ENCODE peak calls at places on chromosome 9, in ten cellular contexts. One of them, this sample, is unnamed.

GRCh38 chr9:34431661-34432060 is 26.7 kb downstream of the FAM219A start:
- DNase-seq in GM12865: no peak
- DNase-seq in heart right ventricle: no peak
- DNase-seq in upper lobe of right lung: no peak
- DNase-seq in prostate gland: no peak
- DNase-seq in neural crest cell: no peak
- DNase-seq in retinal pigment epithelial cell: no peak
- DNase-seq in nephron progenitor cell: no peak
- DNase-seq in GM23338: no peak
- DNase-seq in body of pancreas: peak
- DNase-seq in this sample: no peak

GRCh38 chr9:135641745-135642144 is 2.4 kb upstream of the GLT6D1 start:
- DNase-seq in heart right ventricle: no peak
- DNase-seq in retinal pigment epithelial cell: no peak
- DNase-seq in body of pancreas: no peak
- DNase-seq in GM12865: no peak
- DNase-seq in GM23338: no peak
- DNase-seq in prostate gland: no peak
- DNase-seq in upper lobe of right lung: no peak
- DNase-seq in neural crest cell: no peak
- DNase-seq in nephron progenitor cell: no peak
- DNase-seq in this sample: no peak

GRCh38 chr9:126025973-126026372 is 278.8 kb downstream of the PBX3 start:
- DNase-seq in heart right ventricle: no peak
- DNase-seq in body of pancreas: no peak
- DNase-seq in GM23338: no peak
- DNase-seq in upper lobe of right lung: no peak
- DNase-seq in retinal pigment epithelial cell: no peak
- DNase-seq in GM12865: no peak
- DNase-seq in prostate gland: no peak
- DNase-seq in nephron progenitor cell: no peak
- DNase-seq in neural crest cell: no peak
- DNase-seq in this sample: no peak

GRCh38 chr9:131995382-131995781 is 84.3 kb downstream of the MED27 start:
- DNase-seq in GM23338: no peak
- DNase-seq in heart right ventricle: no peak
- DNase-seq in upper lobe of right lung: no peak
- DNase-seq in prostate gland: no peak
- DNase-seq in body of pancreas: no peak
- DNase-seq in neural crest cell: no peak
- DNase-seq in retinal pigment epithelial cell: no peak
- DNase-seq in GM12865: no peak
- DNase-seq in nephron progenitor cell: no peak
- DNase-seq in this sample: no peak

GRCh38 chr9:100105861-100106260 is 6.8 kb downstream of the INVS start:
- DNase-seq in upper lobe of right lung: no peak
- DNase-seq in neural crest cell: no peak
- DNase-seq in body of pancreas: no peak
- DNase-seq in retinal pigment epithelial cell: no peak
- DNase-seq in GM23338: no peak
- DNase-seq in prostate gland: no peak
- DNase-seq in nephron progenitor cell: no peak
- DNase-seq in GM12865: no peak
- DNase-seq in heart right ventricle: no peak
- DNase-seq in this sample: no peak

GRCh38 chr9:119487118-119487827 is 118.0 kb upstream of the BRINP1 start:
- DNase-seq in heart right ventricle: no peak
- DNase-seq in prostate gland: no peak
- DNase-seq in nephron progenitor cell: no peak
- DNase-seq in GM12865: no peak
- DNase-seq in upper lobe of right lung: no peak
- DNase-seq in retinal pigment epithelial cell: no peak
- DNase-seq in body of pancreas: no peak
- DNase-seq in neural crest cell: no peak
- DNase-seq in GM23338: peak
- DNase-seq in this sample: no peak

GRCh38 chr9:102362463-102363138 is 624.2 kb upstream of the GRIN3A start:
- DNase-seq in body of pancreas: no peak
- DNase-seq in nephron progenitor cell: peak
- DNase-seq in GM23338: no peak
- DNase-seq in upper lobe of right lung: no peak
- DNase-seq in retinal pigment epithelial cell: no peak
- DNase-seq in heart right ventricle: no peak
- DNase-seq in prostate gland: no peak
- DNase-seq in neural crest cell: no peak
- DNase-seq in GM12865: no peak
- DNase-seq in this sample: no peak

GRCh38 chr9:34651876-34652602 is at the start of gene IL11RA:
- DNase-seq in body of pancreas: peak
- DNase-seq in retinal pigment epithelial cell: no peak
- DNase-seq in nephron progenitor cell: peak
- DNase-seq in heart right ventricle: peak
- DNase-seq in neural crest cell: peak
- DNase-seq in prostate gland: peak
- DNase-seq in GM12865: peak
- DNase-seq in upper lobe of right lung: peak
- DNase-seq in GM23338: peak
- DNase-seq in this sample: peak

GRCh38 chr9:15461601-15462000 is 38.9 kb downstream of the SNAPC3 start:
- DNase-seq in GM12865: no peak
- DNase-seq in prostate gland: no peak
- DNase-seq in heart right ventricle: no peak
- DNase-seq in GM23338: no peak
- DNase-seq in upper lobe of right lung: no peak
- DNase-seq in body of pancreas: no peak
- DNase-seq in nephron progenitor cell: no peak
- DNase-seq in retinal pigment epithelial cell: no peak
- DNase-seq in neural crest cell: no peak
- DNase-seq in this sample: no peak
- TF ChIP-seq CTCF in GM12865: no peak
- TF ChIP-seq CTCF in prostate gland: no peak
- TF ChIP-seq CTCF in heart right ventricle: no peak
- TF ChIP-seq CTCF in GM23338: no peak
- TF ChIP-seq CTCF in upper lobe of right lung: no peak
- TF ChIP-seq CTCF in body of pancreas: no peak
- TF ChIP-seq CTCF in nephron progenitor cell: no peak
- TF ChIP-seq CTCF in retinal pigment epithelial cell: no peak
- TF ChIP-seq CTCF in neural crest cell: no peak
- TF ChIP-seq CTCF in this sample: no peak

GRCh38 chr9:70511858-70512257 is 97.4 kb upstream of the KLF9 start:
- DNase-seq in upper lobe of right lung: no peak
- DNase-seq in nephron progenitor cell: no peak
- DNase-seq in GM23338: no peak
- DNase-seq in neural crest cell: no peak
- DNase-seq in heart right ventricle: no peak
- DNase-seq in GM12865: no peak
- DNase-seq in body of pancreas: no peak
- DNase-seq in prostate gland: no peak
- DNase-seq in retinal pigment epithelial cell: no peak
- DNase-seq in this sample: no peak

GRCh38 chr9:70514273-70514672 is 99.8 kb upstream of the KLF9 start:
- DNase-seq in heart right ventricle: no peak
- DNase-seq in prostate gland: no peak
- DNase-seq in body of pancreas: no peak
- DNase-seq in retinal pigment epithelial cell: no peak
- DNase-seq in GM23338: no peak
- DNase-seq in GM12865: no peak
- DNase-seq in upper lobe of right lung: no peak
- DNase-seq in neural crest cell: no peak
- DNase-seq in nephron progenitor cell: no peak
- DNase-seq in this sample: no peak

GRCh38 chr9:70506159-70506558 is 91.7 kb upstream of the KLF9 start:
- DNase-seq in prostate gland: no peak
- DNase-seq in body of pancreas: no peak
- DNase-seq in GM23338: no peak
- DNase-seq in retinal pigment epithelial cell: no peak
- DNase-seq in neural crest cell: no peak
- DNase-seq in heart right ventricle: no peak
- DNase-seq in nephron progenitor cell: no peak
- DNase-seq in upper lobe of right lung: no peak
- DNase-seq in GM12865: no peak
- DNase-seq in this sample: no peak

GRCh38 chr9:70504814-70505213 is 90.4 kb upstream of the KLF9 start:
- DNase-seq in heart right ventricle: no peak
- DNase-seq in retinal pigment epithelial cell: no peak
- DNase-seq in neural crest cell: no peak
- DNase-seq in nephron progenitor cell: no peak
- DNase-seq in GM12865: no peak
- DNase-seq in upper lobe of right lung: no peak
- DNase-seq in body of pancreas: no peak
- DNase-seq in prostate gland: no peak
- DNase-seq in GM23338: no peak
- DNase-seq in this sample: no peak

DNA sequence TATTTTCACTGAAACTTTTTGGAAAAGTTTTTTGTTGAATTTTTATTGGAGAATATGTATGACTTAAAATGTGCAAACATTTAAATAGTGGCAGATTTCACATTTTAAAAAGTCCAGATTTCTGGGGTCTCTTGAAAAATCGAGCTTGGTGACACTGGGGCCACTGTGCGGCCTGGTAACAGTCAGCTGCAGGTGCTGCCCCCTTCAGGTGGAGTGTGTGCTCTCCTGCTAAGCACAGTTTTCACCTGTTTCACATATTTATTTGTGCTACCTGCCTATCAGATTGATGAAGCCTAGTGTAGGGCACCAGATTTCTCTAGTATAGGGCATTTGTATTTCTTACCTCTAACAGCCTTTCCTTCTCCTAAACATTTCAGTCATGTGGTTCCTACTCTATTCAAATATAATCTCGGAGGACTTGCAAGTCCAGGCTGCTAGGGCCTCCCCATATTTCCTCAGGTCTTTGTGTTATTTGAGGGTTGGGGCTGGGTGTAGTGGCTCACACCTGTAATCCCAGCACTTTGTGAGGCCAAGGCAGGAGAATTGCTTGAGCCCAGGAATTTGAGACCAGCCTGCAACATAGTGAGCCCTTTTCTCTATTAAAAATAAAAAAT is 95.8 kb upstream of the KLF9 start:
- DNase-seq in heart right ventricle: peak
- DNase-seq in prostate gland: peak
- DNase-seq in retinal pigment epithelial cell: no peak
- DNase-seq in nephron progenitor cell: peak
- DNase-seq in GM12865: peak
- DNase-seq in GM23338: peak
- DNase-seq in body of pancreas: peak
- DNase-seq in upper lobe of right lung: peak
- DNase-seq in neural crest cell: peak
- DNase-seq in this sample: peak
- TF ChIP-seq CTCF in heart right ventricle: peak
- TF ChIP-seq CTCF in prostate gland: peak
- TF ChIP-seq CTCF in retinal pigment epithelial cell: peak
- TF ChIP-seq CTCF in nephron progenitor cell: peak
- TF ChIP-seq CTCF in GM12865: peak
- TF ChIP-seq CTCF in GM23338: peak
- TF ChIP-seq CTCF in body of pancreas: peak
- TF ChIP-seq CTCF in upper lobe of right lung: peak
- TF ChIP-seq CTCF in neural crest cell: peak
- TF ChIP-seq CTCF in this sample: peak

DNA sequence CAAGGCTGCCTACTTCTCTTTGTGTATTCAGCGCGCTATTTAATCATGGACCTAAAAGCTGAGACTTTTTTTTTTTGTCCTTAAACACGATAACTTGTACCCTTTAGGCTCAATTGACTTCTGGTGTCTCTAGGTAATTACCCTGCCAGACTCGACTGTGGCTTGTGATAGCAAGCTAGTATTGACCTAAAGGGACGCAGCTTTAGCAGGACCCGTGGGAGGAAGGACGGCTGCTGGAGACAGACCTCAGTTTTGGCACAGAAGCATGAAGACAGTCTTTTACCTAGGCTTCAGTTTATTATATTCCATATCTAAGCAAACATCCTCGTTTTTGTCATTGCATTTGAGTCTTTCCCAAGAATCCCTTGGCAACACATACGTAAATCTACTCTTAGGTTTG is 115.3 kb downstream of the SMC2 start:
- DNase-seq in heart right ventricle: no peak
- DNase-seq in upper lobe of right lung: no peak
- DNase-seq in retinal pigment epithelial cell: no peak
- DNase-seq in GM23338: no peak
- DNase-seq in GM12865: no peak
- DNase-seq in prostate gland: no peak
- DNase-seq in neural crest cell: no peak
- DNase-seq in body of pancreas: peak
- DNase-seq in nephron progenitor cell: no peak
- DNase-seq in this sample: no peak
- TF ChIP-seq CTCF in heart right ventricle: no peak
- TF ChIP-seq CTCF in upper lobe of right lung: no peak
- TF ChIP-seq CTCF in retinal pigment epithelial cell: no peak
- TF ChIP-seq CTCF in GM23338: no peak
- TF ChIP-seq CTCF in GM12865: no peak
- TF ChIP-seq CTCF in prostate gland: no peak
- TF ChIP-seq CTCF in neural crest cell: no peak
- TF ChIP-seq CTCF in body of pancreas: no peak
- TF ChIP-seq CTCF in nephron progenitor cell: no peak
- TF ChIP-seq CTCF in this sample: no peak

GRCh38 chr9:124894741-124895170 is 32.8 kb downstream of the ARPC5L start:
- DNase-seq in prostate gland: no peak
- DNase-seq in retinal pigment epithelial cell: no peak
- DNase-seq in GM23338: peak
- DNase-seq in upper lobe of right lung: no peak
- DNase-seq in nephron progenitor cell: no peak
- DNase-seq in heart right ventricle: no peak
- DNase-seq in neural crest cell: no peak
- DNase-seq in GM12865: peak
- DNase-seq in body of pancreas: no peak
- DNase-seq in this sample: no peak
- TF ChIP-seq CTCF in prostate gland: no peak
- TF ChIP-seq CTCF in retinal pigment epithelial cell: peak
- TF ChIP-seq CTCF in GM23338: peak
- TF ChIP-seq CTCF in upper lobe of right lung: peak
- TF ChIP-seq CTCF in nephron progenitor cell: peak
- TF ChIP-seq CTCF in heart right ventricle: peak
- TF ChIP-seq CTCF in neural crest cell: peak
- TF ChIP-seq CTCF in GM12865: peak
- TF ChIP-seq CTCF in body of pancreas: no peak
- TF ChIP-seq CTCF in this sample: peak

DNA sequence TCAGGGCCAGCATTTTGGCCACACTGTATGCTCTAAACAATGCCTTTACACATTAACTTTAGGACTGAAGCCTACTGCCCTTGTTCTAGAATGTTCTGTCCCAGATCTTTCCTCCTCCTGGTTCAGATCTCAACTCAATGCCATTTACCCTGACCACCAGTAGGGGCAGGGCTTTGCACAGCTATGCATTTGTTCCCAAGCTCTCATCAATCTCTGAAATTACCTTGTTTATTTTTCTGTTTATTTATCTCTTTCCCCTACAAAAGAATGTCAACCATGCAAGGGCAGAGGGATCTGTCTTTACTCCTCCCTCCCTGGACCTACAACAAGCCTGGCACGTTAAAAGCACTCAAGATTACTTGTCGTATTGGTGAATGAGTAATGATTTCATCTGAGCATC is 612.9 kb downstream of the BNC2 start:
- DNase-seq in body of pancreas: no peak
- DNase-seq in neural crest cell: no peak
- DNase-seq in heart right ventricle: no peak
- DNase-seq in prostate gland: no peak
- DNase-seq in GM12865: no peak
- DNase-seq in nephron progenitor cell: no peak
- DNase-seq in GM23338: peak
- DNase-seq in upper lobe of right lung: no peak
- DNase-seq in retinal pigment epithelial cell: no peak
- DNase-seq in this sample: no peak
- TF ChIP-seq CTCF in body of pancreas: no peak
- TF ChIP-seq CTCF in neural crest cell: peak
- TF ChIP-seq CTCF in heart right ventricle: peak
- TF ChIP-seq CTCF in prostate gland: no peak
- TF ChIP-seq CTCF in GM12865: peak
- TF ChIP-seq CTCF in nephron progenitor cell: peak
- TF ChIP-seq CTCF in GM23338: peak
- TF ChIP-seq CTCF in upper lobe of right lung: peak
- TF ChIP-seq CTCF in retinal pigment epithelial cell: peak
- TF ChIP-seq CTCF in this sample: peak